ENCODE peak calls at places on chromosome 16, in six cellular contexts. One of them, this sample, is unnamed.

GRCh38 chr16:51440096-51440495 is 289.0 kb upstream of the SALL1 start:
- DNase-seq in OCI-LY7: no peak
- DNase-seq in A549: no peak
- DNase-seq in CD8-positive, alpha-beta memory T cell: no peak
- DNase-seq in left ventricle myocardium inferior: no peak
- DNase-seq in cardiac muscle cell: no peak
- DNase-seq in this sample: no peak

GRCh38 chr16:2757344-2757743 is 4.9 kb downstream of the SRRM2 start:
- DNase-seq in A549: no peak
- DNase-seq in left ventricle myocardium inferior: no peak
- DNase-seq in CD8-positive, alpha-beta memory T cell: no peak
- DNase-seq in cardiac muscle cell: no peak
- DNase-seq in OCI-LY7: no peak
- DNase-seq in this sample: no peak

GRCh38 chr16:27436921-27437650 is 35.1 kb downstream of the IL21R start:
- DNase-seq in left ventricle myocardium inferior: no peak
- DNase-seq in A549: no peak
- DNase-seq in OCI-LY7: no peak
- DNase-seq in cardiac muscle cell: no peak
- DNase-seq in CD8-positive, alpha-beta memory T cell: no peak
- DNase-seq in this sample: no peak

GRCh38 chr16:28304214-28304613 is 11.9 kb downstream of the SBK1 start:
- DNase-seq in left ventricle myocardium inferior: peak; percentile 41
- DNase-seq in CD8-positive, alpha-beta memory T cell: no peak
- DNase-seq in OCI-LY7: no peak
- DNase-seq in A549: no peak
- DNase-seq in cardiac muscle cell: peak; percentile 69
- DNase-seq in this sample: no peak

GRCh38 chr16:90008708-90009145 is 10.5 kb downstream of the DBNDD1 start:
- DNase-seq in CD8-positive, alpha-beta memory T cell: peak; percentile 73
- DNase-seq in left ventricle myocardium inferior: no peak
- DNase-seq in OCI-LY7: peak; percentile 81
- DNase-seq in A549: no peak
- DNase-seq in cardiac muscle cell: no peak
- DNase-seq in this sample: no peak

GRCh38 chr16:25006504-25007055 is 8.6 kb downstream of the ARHGAP17 start:
- DNase-seq in CD8-positive, alpha-beta memory T cell: no peak
- DNase-seq in left ventricle myocardium inferior: no peak
- DNase-seq in OCI-LY7: no peak
- DNase-seq in A549: no peak
- DNase-seq in cardiac muscle cell: peak; percentile 80
- DNase-seq in this sample: no peak

GRCh38 chr16:22968931-22969330 is 155.0 kb downstream of the HS3ST2 start:
- DNase-seq in OCI-LY7: no peak
- DNase-seq in CD8-positive, alpha-beta memory T cell: no peak
- DNase-seq in A549: no peak
- DNase-seq in left ventricle myocardium inferior: no peak
- DNase-seq in cardiac muscle cell: no peak
- DNase-seq in this sample: no peak

GRCh38 chr16:25580071-25580470 is 111.7 kb upstream of the HS3ST4 start:
- DNase-seq in A549: no peak
- DNase-seq in OCI-LY7: no peak
- DNase-seq in left ventricle myocardium inferior: no peak
- DNase-seq in cardiac muscle cell: no peak
- DNase-seq in CD8-positive, alpha-beta memory T cell: no peak
- DNase-seq in this sample: no peak

GRCh38 chr16:23676924-23677480 is 1.7 kb upstream of the PLK1 start:
- DNase-seq in left ventricle myocardium inferior: no peak
- DNase-seq in CD8-positive, alpha-beta memory T cell: no peak
- DNase-seq in A549: no peak
- DNase-seq in OCI-LY7: no peak
- DNase-seq in cardiac muscle cell: no peak
- DNase-seq in this sample: no peak

GRCh38 chr16:87273471-87274030 is 43.6 kb downstream of the C16orf95 start:
- DNase-seq in A549: no peak
- DNase-seq in OCI-LY7: no peak
- DNase-seq in CD8-positive, alpha-beta memory T cell: no peak
- DNase-seq in left ventricle myocardium inferior: no peak
- DNase-seq in cardiac muscle cell: no peak
- DNase-seq in this sample: no peak

GRCh38 chr16:56970934-56971767 is 9.4 kb downstream of the CETP start:
- DNase-seq in left ventricle myocardium inferior: no peak
- DNase-seq in CD8-positive, alpha-beta memory T cell: no peak
- DNase-seq in A549: no peak
- DNase-seq in OCI-LY7: peak; percentile 91
- DNase-seq in cardiac muscle cell: peak; percentile 54
- DNase-seq in this sample: no peak

GRCh38 chr16:30992931-30993816 is 8.2 kb downstream of the HSD3B7 start:
- DNase-seq in left ventricle myocardium inferior: no peak
- DNase-seq in cardiac muscle cell: no peak
- DNase-seq in OCI-LY7: no peak
- DNase-seq in A549: no peak
- DNase-seq in CD8-positive, alpha-beta memory T cell: no peak
- DNase-seq in this sample: no peak

GRCh38 chr16:21684199-21684598 is 20.4 kb downstream of the OTOA start:
- DNase-seq in CD8-positive, alpha-beta memory T cell: peak; percentile 15
- DNase-seq in cardiac muscle cell: peak; percentile 6
- DNase-seq in A549: no peak
- DNase-seq in left ventricle myocardium inferior: no peak
- DNase-seq in OCI-LY7: peak; percentile 32
- DNase-seq in this sample: no peak

GRCh38 chr16:23186171-23186570 is 3.6 kb downstream of the SCNN1G start:
- DNase-seq in A549: no peak
- DNase-seq in CD8-positive, alpha-beta memory T cell: no peak
- DNase-seq in left ventricle myocardium inferior: no peak
- DNase-seq in cardiac muscle cell: no peak
- DNase-seq in OCI-LY7: no peak
- DNase-seq in this sample: peak; percentile 43

GRCh38 chr16:2914233-2914632 is 2.5 kb downstream of the FLYWCH1 start:
- DNase-seq in cardiac muscle cell: no peak
- DNase-seq in OCI-LY7: no peak
- DNase-seq in CD8-positive, alpha-beta memory T cell: no peak
- DNase-seq in left ventricle myocardium inferior: no peak
- DNase-seq in A549: no peak
- DNase-seq in this sample: no peak

GRCh38 chr16:49556252-49557069 is 182.9 kb downstream of the C16orf78 start:
- DNase-seq in CD8-positive, alpha-beta memory T cell: no peak
- DNase-seq in left ventricle myocardium inferior: no peak
- DNase-seq in A549: peak; percentile 35
- DNase-seq in OCI-LY7: peak; percentile 63
- DNase-seq in cardiac muscle cell: peak; percentile 65
- DNase-seq in this sample: no peak

GRCh38 chr16:86387461-86388440 is 122.6 kb upstream of the FOXF1 start:
- DNase-seq in A549: peak; percentile 20
- DNase-seq in cardiac muscle cell: peak; percentile 96
- DNase-seq in left ventricle myocardium inferior: no peak
- DNase-seq in OCI-LY7: no peak
- DNase-seq in CD8-positive, alpha-beta memory T cell: no peak
- DNase-seq in this sample: no peak

GRCh38 chr16:87635541-87636049 is 33.3 kb downstream of the JPH3 start:
- DNase-seq in A549: peak; percentile 89
- DNase-seq in cardiac muscle cell: peak; percentile 11
- DNase-seq in left ventricle myocardium inferior: peak; percentile 44
- DNase-seq in OCI-LY7: peak; percentile 84
- DNase-seq in CD8-positive, alpha-beta memory T cell: peak; percentile 79
- DNase-seq in this sample: peak; percentile 76

GRCh38 chr16:7140899-7141298 is 191.7 kb upstream of the RBFOX1 start:
- DNase-seq in CD8-positive, alpha-beta memory T cell: no peak
- DNase-seq in cardiac muscle cell: no peak
- DNase-seq in OCI-LY7: no peak
- DNase-seq in left ventricle myocardium inferior: no peak
- DNase-seq in A549: no peak
- DNase-seq in this sample: no peak

GRCh38 chr16:47125757-47126156 is 18.0 kb downstream of the NETO2 start:
- DNase-seq in A549: no peak
- DNase-seq in CD8-positive, alpha-beta memory T cell: no peak
- DNase-seq in left ventricle myocardium inferior: no peak
- DNase-seq in cardiac muscle cell: no peak
- DNase-seq in OCI-LY7: no peak
- DNase-seq in this sample: no peak

GRCh38 chr16:23391381-23392222 is 61.4 kb downstream of the COG7 start:
- DNase-seq in left ventricle myocardium inferior: no peak
- DNase-seq in CD8-positive, alpha-beta memory T cell: no peak
- DNase-seq in OCI-LY7: no peak
- DNase-seq in A549: no peak
- DNase-seq in cardiac muscle cell: no peak
- DNase-seq in this sample: no peak

DNA sequence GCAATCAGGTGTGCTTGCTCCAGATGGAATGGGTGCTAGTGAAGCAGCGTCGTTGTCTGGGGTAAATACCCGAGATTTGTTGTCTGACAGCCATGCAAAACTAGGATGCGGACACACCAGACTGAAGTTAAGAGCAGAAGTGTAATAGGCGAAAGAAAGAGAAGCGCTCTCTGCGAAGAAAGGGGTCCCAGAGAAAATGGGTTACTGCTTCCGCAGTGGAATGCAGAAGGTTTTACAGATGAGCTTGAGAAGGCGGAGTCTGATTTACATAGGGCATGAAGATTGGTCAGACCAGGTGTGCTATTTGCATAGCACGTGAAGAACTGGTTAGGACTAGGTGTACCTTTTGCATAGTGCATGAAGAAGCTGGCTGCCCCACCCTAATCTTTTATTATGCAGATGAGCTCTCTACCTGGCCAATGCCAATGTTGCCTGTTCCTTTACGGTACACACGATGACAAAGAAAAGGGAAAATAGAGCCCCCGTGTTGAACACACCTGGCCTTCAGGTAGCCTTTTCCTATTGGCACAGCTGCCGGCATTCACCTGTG is 32.0 kb upstream of the SNN start:
- DNase-seq in left ventricle myocardium inferior: no peak
- DNase-seq in cardiac muscle cell: no peak
- DNase-seq in CD8-positive, alpha-beta memory T cell: peak; percentile 51
- DNase-seq in A549: no peak
- DNase-seq in OCI-LY7: no peak
- DNase-seq in this sample: no peak
- H3K27ac ChIP-seq in left ventricle myocardium inferior: no peak overlapping the region
- H3K27ac ChIP-seq in cardiac muscle cell: no peak overlapping the region
- H3K27ac ChIP-seq in CD8-positive, alpha-beta memory T cell: no peak overlapping the region
- H3K27ac ChIP-seq in A549: peak overlapping the region; percentile 89
- H3K27ac ChIP-seq in OCI-LY7: no peak overlapping the region
- H3K27ac ChIP-seq in this sample: no peak overlapping the region

GRCh38 chr16:35752773-35753558 is 2293.6 kb downstream of the TP53TG3F start:
- DNase-seq in OCI-LY7: no peak
- DNase-seq in cardiac muscle cell: no peak
- DNase-seq in A549: no peak
- DNase-seq in left ventricle myocardium inferior: no peak
- DNase-seq in CD8-positive, alpha-beta memory T cell: no peak
- DNase-seq in this sample: no peak
- H3K9me3 ChIP-seq in OCI-LY7: peaks cover 13% of the 10 kb centered on the region
- H3K9me3 ChIP-seq in cardiac muscle cell: no peaks in the 10 kb centered on the region
- H3K9me3 ChIP-seq in A549: no peaks in the 10 kb centered on the region
- H3K9me3 ChIP-seq in left ventricle myocardium inferior: peaks cover 2% of the 10 kb centered on the region
- H3K9me3 ChIP-seq in CD8-positive, alpha-beta memory T cell: no peaks in the 10 kb centered on the region
- H3K9me3 ChIP-seq in this sample: no peaks in the 10 kb centered on the region

GRCh38 chr16:8869212-8869987 is 594 bp upstream of the CARHSP1 start:
- DNase-seq in A549: no peak
- DNase-seq in CD8-positive, alpha-beta memory T cell: no peak
- DNase-seq in cardiac muscle cell: no peak
- DNase-seq in OCI-LY7: peak; percentile 41
- DNase-seq in left ventricle myocardium inferior: no peak
- DNase-seq in this sample: no peak
- H3K4me1 ChIP-seq in A549: peaks cover 61% of the 10 kb centered on the region
- H3K4me1 ChIP-seq in CD8-positive, alpha-beta memory T cell: peaks cover 25% of the 10 kb centered on the region
- H3K4me1 ChIP-seq in cardiac muscle cell: peaks cover 18% of the 10 kb centered on the region
- H3K4me1 ChIP-seq in OCI-LY7: peaks cover 60% of the 10 kb centered on the region
- H3K4me1 ChIP-seq in left ventricle myocardium inferior: peaks cover 50% of the 10 kb centered on the region
- H3K4me1 ChIP-seq in this sample: no peaks in the 10 kb centered on the region

GRCh38 chr16:4668313-4668960 is 24.9 kb upstream of the NUDT16L1 start:
- DNase-seq in left ventricle myocardium inferior: no peak
- DNase-seq in A549: no peak
- DNase-seq in cardiac muscle cell: no peak
- DNase-seq in CD8-positive, alpha-beta memory T cell: no peak
- DNase-seq in OCI-LY7: no peak
- DNase-seq in this sample: no peak

GRCh38 chr16:4666537-4667202 is 26.7 kb upstream of the NUDT16L1 start:
- DNase-seq in CD8-positive, alpha-beta memory T cell: no peak
- DNase-seq in OCI-LY7: no peak
- DNase-seq in A549: no peak
- DNase-seq in cardiac muscle cell: no peak
- DNase-seq in left ventricle myocardium inferior: no peak
- DNase-seq in this sample: no peak

GRCh38 chr16:4663756-4664465 is 29.5 kb upstream of the NUDT16L1 start:
- DNase-seq in CD8-positive, alpha-beta memory T cell: no peak
- DNase-seq in left ventricle myocardium inferior: peak; percentile 53
- DNase-seq in A549: no peak
- DNase-seq in OCI-LY7: no peak
- DNase-seq in cardiac muscle cell: peak; percentile 51
- DNase-seq in this sample: no peak

GRCh38 chr16:4664538-4665418 is 28.6 kb upstream of the NUDT16L1 start:
- DNase-seq in cardiac muscle cell: no peak
- DNase-seq in OCI-LY7: no peak
- DNase-seq in CD8-positive, alpha-beta memory T cell: peak; percentile 71
- DNase-seq in A549: no peak
- DNase-seq in left ventricle myocardium inferior: peak; percentile 45
- DNase-seq in this sample: peak; percentile 62

GRCh38 chr16:4667203-4667983 is 26.0 kb upstream of the NUDT16L1 start:
- DNase-seq in left ventricle myocardium inferior: no peak
- DNase-seq in cardiac muscle cell: no peak
- DNase-seq in A549: no peak
- DNase-seq in OCI-LY7: no peak
- DNase-seq in CD8-positive, alpha-beta memory T cell: no peak
- DNase-seq in this sample: no peak
- H3K27ac ChIP-seq in left ventricle myocardium inferior: no peak overlapping the region
- H3K27ac ChIP-seq in cardiac muscle cell: no peak overlapping the region
- H3K27ac ChIP-seq in A549: no peak overlapping the region
- H3K27ac ChIP-seq in OCI-LY7: no peak overlapping the region
- H3K27ac ChIP-seq in CD8-positive, alpha-beta memory T cell: no peak overlapping the region
- H3K27ac ChIP-seq in this sample: no peak overlapping the region

DNA sequence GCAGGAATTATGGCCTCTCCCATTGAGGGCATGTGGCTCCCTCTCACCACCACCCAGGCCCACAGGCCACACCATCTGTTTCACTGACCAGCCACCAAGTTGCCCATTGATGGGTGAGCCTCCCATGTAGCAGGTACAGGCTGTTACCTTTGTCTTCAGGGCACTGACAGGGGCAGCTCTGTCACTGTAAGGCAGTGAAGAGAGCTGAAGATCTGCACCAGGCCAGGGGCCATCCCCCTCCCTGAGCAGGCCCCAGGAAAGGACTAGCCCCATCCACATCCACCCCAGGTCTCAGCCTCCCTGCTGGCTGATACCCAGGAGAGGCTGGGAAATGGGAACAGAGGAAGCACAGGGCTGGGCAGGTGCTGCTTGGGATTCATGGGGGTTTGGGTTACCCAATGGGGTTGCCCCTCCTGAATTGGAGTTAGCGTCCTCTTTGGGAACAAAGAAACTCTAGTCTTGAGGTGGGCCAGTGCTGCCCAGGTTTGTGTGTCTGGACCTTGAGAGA is 1691.4 kb downstream of the TP53TG3F start:
- DNase-seq in OCI-LY7: no peak
- DNase-seq in cardiac muscle cell: no peak
- DNase-seq in CD8-positive, alpha-beta memory T cell: no peak
- DNase-seq in A549: no peak
- DNase-seq in left ventricle myocardium inferior: no peak
- DNase-seq in this sample: no peak
- H3K9me3 ChIP-seq in OCI-LY7: peaks cover 7% of the 10 kb centered on the region
- H3K9me3 ChIP-seq in cardiac muscle cell: no peaks in the 10 kb centered on the region
- H3K9me3 ChIP-seq in CD8-positive, alpha-beta memory T cell: peaks cover 5% of the 10 kb centered on the region
- H3K9me3 ChIP-seq in A549: no peaks in the 10 kb centered on the region
- H3K9me3 ChIP-seq in left ventricle myocardium inferior: peaks cover 5% of the 10 kb centered on the region
- H3K9me3 ChIP-seq in this sample: peaks cover 1% of the 10 kb centered on the region

GRCh38 chr16:81551141-81551808 is 106.7 kb downstream of the CMIP start:
- DNase-seq in CD8-positive, alpha-beta memory T cell: no peak
- DNase-seq in left ventricle myocardium inferior: no peak
- DNase-seq in cardiac muscle cell: peak; percentile 54
- DNase-seq in OCI-LY7: no peak
- DNase-seq in A549: no peak
- DNase-seq in this sample: peak; percentile 50
- H3K4me1 ChIP-seq in CD8-positive, alpha-beta memory T cell: no peaks in the 10 kb centered on the region
- H3K4me1 ChIP-seq in left ventricle myocardium inferior: peaks cover 68% of the 10 kb centered on the region
- H3K4me1 ChIP-seq in cardiac muscle cell: no peaks in the 10 kb centered on the region
- H3K4me1 ChIP-seq in OCI-LY7: no peaks in the 10 kb centered on the region
- H3K4me1 ChIP-seq in A549: peaks cover 98% of the 10 kb centered on the region
- H3K4me1 ChIP-seq in this sample: no peaks in the 10 kb centered on the region

This sample was measured in aorta.